ENCODE peak calls at places on chromosome 12, in seven cellular contexts. C is EH, J is HS-5, D is EL, H is AG08396, R is myocyte, E is hippocampal formation. F is an unnamed sample.

GRCh38 chr12:12315838-12316237 is 34.2 kb downstream of the MANSC1 start:
- DNase-seq in H (no peak), C (no peak), D (no peak), R (no peak), E (no peak), J (no peak), F (no peak)

GRCh38 chr12:16344269-16344668 is 3.2 kb upstream of the MGST1 start:
- DNase-seq in H (no peak), D (peak), C (peak), R (peak), E (no peak), J (no peak), F (peak)

GRCh38 chr12:44696542-44696941 is 179.6 kb downstream of the NELL2 start:
- DNase-seq in R (no peak), H (no peak), D (peak), C (no peak), E (no peak), J (peak), F (no peak)

GRCh38 chr12:107504503-107504885 is 181.1 kb upstream of the PWP1 start:
- DNase-seq in D (no peak), R (no peak), C (no peak), E (no peak), J (no peak), H (no peak), F (no peak)

GRCh38 chr12:989751-990278 is 1.2 kb upstream of the ERC1 start:
- DNase-seq in J (peak), E (peak), C (peak), R (peak), H (peak), D (peak), F (peak)

GRCh38 chr12:121805171-121805687 is 1.4 kb downstream of the SETD1B start:
- DNase-seq in E (no peak), J (no peak), D (peak), R (peak), C (peak), H (no peak), F (no peak)

GRCh38 chr12:123696209-123696608 is 15.9 kb upstream of the ATP6V0A2 start:
- DNase-seq in J (no peak), E (no peak), H (no peak), D (no peak), R (no peak), C (no peak), F (no peak)

GRCh38 chr12:94150483-94151225 is 2.3 kb downstream of the PLXNC1 start:
- DNase-seq in J (no peak), H (no peak), D (no peak), E (no peak), C (no peak), R (no peak), F (no peak)

GRCh38 chr12:76152161-76152807 is 67.8 kb upstream of the NAP1L1 start:
- DNase-seq in R (no peak), E (no peak), H (no peak), D (no peak), C (no peak), J (no peak), F (no peak)

GRCh38 chr12:23954332-23954731 is 4.9 kb upstream of the SOX5 start:
- DNase-seq in H (no peak), J (no peak), R (no peak), E (no peak), D (no peak), C (no peak), F (no peak)

GRCh38 chr12:103697912-103698751 is 111.1 kb downstream of the STAB2 start:
- DNase-seq in R (no peak), D (no peak), C (no peak), H (no peak), J (no peak), E (no peak), F (no peak)

GRCh38 chr12:117865505-117865904 is 103.3 kb downstream of the KSR2 start:
- DNase-seq in E (no peak), D (no peak), J (no peak), R (no peak), C (no peak), H (no peak), F (no peak)

GRCh38 chr12:58978717-58979116 is 58.4 kb upstream of the LRIG3 start:
- DNase-seq in E (no peak), C (no peak), J (no peak), R (no peak), D (no peak), H (no peak), F (no peak)

GRCh38 chr12:109880049-109880931 is at the start of gene GLTP:
- DNase-seq in J (no peak), D (peak), E (peak), H (peak), R (peak), C (peak), F (peak)

GRCh38 chr12:40226652-40227051 is 1.9 kb downstream of the LRRK2 start:
- DNase-seq in J (peak), E (peak), R (peak), H (peak), C (peak), D (peak), F (peak)

GRCh38 chr12:77947746-77948145 is 117.1 kb downstream of the NAV3 start:
- DNase-seq in H (no peak), J (no peak), D (no peak), R (no peak), C (no peak), E (no peak), F (no peak)

GRCh38 chr12:57726151-57726883 is 12.2 kb downstream of the AGAP2 start:
- DNase-seq in D (peak), C (peak), R (peak), H (peak), J (peak), E (peak), F (peak)

GRCh38 chr12:69904761-69905160 is 79.7 kb downstream of the MYRFL start:
- DNase-seq in C (peak), J (no peak), E (no peak), R (peak), H (no peak), D (peak), F (peak)

GRCh38 chr12:19462441-19462840 is 23.1 kb downstream of the AEBP2 start:
- DNase-seq in C (no peak), J (no peak), H (no peak), R (no peak), E (no peak), D (no peak), F (no peak)

GRCh38 chr12:25959069-25959961 is 833 bp downstream of the RASSF8 start:
- DNase-seq in H (peak), R (peak), D (peak), E (peak), J (peak), C (peak), F (peak)

GRCh38 chr12:10052111-10052913 is 21.8 kb downstream of the CLEC9A start:
- DNase-seq in D (no peak), J (no peak), C (no peak), H (no peak), E (no peak), R (no peak), F (no peak)

GRCh38 chr12:124720687-124721500 is 142.8 kb downstream of the SCARB1 start:
- DNase-seq in E (peak), D (peak), R (peak), H (no peak), C (peak), J (peak), F (no peak)

GRCh38 chr12:1529862-1530591 is 64.4 kb downstream of the FBXL14 start:
- DNase-seq in C (peak), J (no peak), R (no peak), E (no peak), H (peak), D (peak), F (no peak)

GRCh38 chr12:71392521-71393145 is 47.0 kb upstream of the LGR5 start:
- DNase-seq in H (peak), C (peak), E (peak), D (peak), J (peak), R (peak), F (peak)

GRCh38 chr12:69623970-69624369 is 13.3 kb upstream of the LRRC10 start:
- DNase-seq in R (no peak), H (peak), E (no peak), C (no peak), D (no peak), J (no peak), F (no peak)

GRCh38 chr12:21756699-21757098 is 17.8 kb downstream of the KCNJ8 start:
- DNase-seq in D (no peak), H (no peak), J (no peak), E (no peak), R (no peak), C (no peak), F (no peak)

GRCh38 chr12:103751600-103751999 is 89.4 kb downstream of the NT5DC3 start:
- DNase-seq in C (no peak), D (no peak), J (no peak), E (no peak), H (no peak), R (peak), F (no peak)

GRCh38 chr12:64058541-64059321 is 163.4 kb downstream of the KICS2 start:
- DNase-seq in H (no peak), D (no peak), E (no peak), R (no peak), J (no peak), C (no peak), F (no peak)

GRCh38 chr12:753401-754237 is 1.2 kb downstream of the WNK1 start:
- DNase-seq in R (peak), H (peak), J (no peak), C (peak), E (no peak), D (peak), F (no peak)

GRCh38 chr12:117072736-117073475 is 26.3 kb downstream of the TESC start:
- DNase-seq in R (no peak), C (no peak), H (no peak), J (no peak), E (no peak), D (no peak), F (no peak)